ENCODE peak calls at places on chromosomes 12 and 14, in nine cellular contexts. One of them, this sample, is unnamed.

GRCh38 chr12:106994579-106995220 is 7.8 kb upstream of the MTERF2 start:
- DNase-seq in uterus: no peak
- DNase-seq in erythroblast: peak; percentile 7
- DNase-seq in heart left ventricle: no peak
- DNase-seq in A549: peak; percentile 56
- DNase-seq in breast epithelium: no peak
- DNase-seq in body of pancreas: no peak
- DNase-seq in ovary: no peak
- DNase-seq in tibial nerve: no peak
- DNase-seq in this sample: no peak

GRCh38 chr14:20760950-20761349 is 7.3 kb upstream of the EDDM3B start:
- DNase-seq in uterus: no peak
- DNase-seq in erythroblast: no peak
- DNase-seq in heart left ventricle: no peak
- DNase-seq in A549: no peak
- DNase-seq in breast epithelium: peak; percentile 46
- DNase-seq in body of pancreas: no peak
- DNase-seq in ovary: no peak
- DNase-seq in tibial nerve: no peak
- DNase-seq in this sample: no peak

GRCh38 chr14:100696590-100696989 is 30.1 kb upstream of the DLK1 start:
- DNase-seq in uterus: no peak
- DNase-seq in erythroblast: peak; percentile 19
- DNase-seq in heart left ventricle: no peak
- DNase-seq in A549: no peak
- DNase-seq in breast epithelium: no peak
- DNase-seq in body of pancreas: no peak
- DNase-seq in ovary: no peak
- DNase-seq in tibial nerve: no peak
- DNase-seq in this sample: no peak

GRCh38 chr12:117140397-117141096 is 41.3 kb upstream of the TESC start:
- DNase-seq in uterus: no peak
- DNase-seq in erythroblast: no peak
- DNase-seq in heart left ventricle: no peak
- DNase-seq in A549: peak; percentile 95
- DNase-seq in breast epithelium: no peak
- DNase-seq in body of pancreas: peak; percentile 55
- DNase-seq in ovary: no peak
- DNase-seq in tibial nerve: no peak
- DNase-seq in this sample: no peak

GRCh38 chr12:473863-474577 is 14.3 kb downstream of the B4GALNT3 start:
- DNase-seq in uterus: no peak
- DNase-seq in erythroblast: no peak
- DNase-seq in heart left ventricle: no peak
- DNase-seq in A549: no peak
- DNase-seq in breast epithelium: no peak
- DNase-seq in body of pancreas: no peak
- DNase-seq in ovary: no peak
- DNase-seq in tibial nerve: no peak
- DNase-seq in this sample: no peak

GRCh38 chr12:45458854-45459807 is 243.2 kb downstream of the ANO6 start:
- DNase-seq in uterus: no peak
- DNase-seq in erythroblast: no peak
- DNase-seq in heart left ventricle: no peak
- DNase-seq in A549: no peak
- DNase-seq in breast epithelium: no peak
- DNase-seq in body of pancreas: no peak
- DNase-seq in ovary: no peak
- DNase-seq in tibial nerve: no peak
- DNase-seq in this sample: no peak

GRCh38 chr14:60658116-60658515 is 8.8 kb upstream of the SIX1 start:
- DNase-seq in uterus: no peak
- DNase-seq in erythroblast: no peak
- DNase-seq in heart left ventricle: no peak
- DNase-seq in A549: no peak
- DNase-seq in breast epithelium: no peak
- DNase-seq in body of pancreas: no peak
- DNase-seq in ovary: no peak
- DNase-seq in tibial nerve: no peak
- DNase-seq in this sample: no peak

GRCh38 chr14:56796259-56796658 is 14.0 kb downstream of the OTX2 start:
- DNase-seq in uterus: no peak
- DNase-seq in erythroblast: no peak
- DNase-seq in heart left ventricle: no peak
- DNase-seq in A549: no peak
- DNase-seq in breast epithelium: no peak
- DNase-seq in body of pancreas: no peak
- DNase-seq in ovary: no peak
- DNase-seq in tibial nerve: no peak
- DNase-seq in this sample: no peak

GRCh38 chr12:53252349-53252916 is 15.7 kb upstream of the ESPL1 start:
- DNase-seq in uterus: no peak
- DNase-seq in erythroblast: peak; percentile 50
- DNase-seq in heart left ventricle: no peak
- DNase-seq in A549: no peak
- DNase-seq in breast epithelium: peak; percentile 60
- DNase-seq in body of pancreas: peak; percentile 40
- DNase-seq in ovary: peak; percentile 50
- DNase-seq in tibial nerve: no peak
- DNase-seq in this sample: no peak

GRCh38 chr12:14839262-14839661 is 4.1 kb downstream of the ART4 start:
- DNase-seq in uterus: no peak
- DNase-seq in erythroblast: no peak
- DNase-seq in heart left ventricle: no peak
- DNase-seq in A549: no peak
- DNase-seq in breast epithelium: no peak
- DNase-seq in body of pancreas: no peak
- DNase-seq in ovary: no peak
- DNase-seq in tibial nerve: no peak
- DNase-seq in this sample: no peak

GRCh38 chr14:45089813-45090212 is 5.9 kb downstream of the PRPF39 start:
- DNase-seq in uterus: no peak
- DNase-seq in erythroblast: no peak
- DNase-seq in heart left ventricle: no peak
- DNase-seq in A549: no peak
- DNase-seq in breast epithelium: no peak
- DNase-seq in body of pancreas: no peak
- DNase-seq in ovary: no peak
- DNase-seq in tibial nerve: no peak
- DNase-seq in this sample: no peak

GRCh38 chr14:96122496-96122895 is 82.1 kb upstream of the BDKRB2 start:
- DNase-seq in uterus: peak; percentile 39
- DNase-seq in erythroblast: no peak
- DNase-seq in heart left ventricle: no peak
- DNase-seq in A549: peak; percentile 73
- DNase-seq in breast epithelium: no peak
- DNase-seq in body of pancreas: no peak
- DNase-seq in ovary: no peak
- DNase-seq in tibial nerve: no peak
- DNase-seq in this sample: no peak

GRCh38 chr14:99862111-99862510 is 68.9 kb downstream of the EML1 start:
- DNase-seq in uterus: no peak
- DNase-seq in erythroblast: no peak
- DNase-seq in heart left ventricle: no peak
- DNase-seq in A549: no peak
- DNase-seq in breast epithelium: no peak
- DNase-seq in body of pancreas: no peak
- DNase-seq in ovary: no peak
- DNase-seq in tibial nerve: no peak
- DNase-seq in this sample: no peak

GRCh38 chr14:102591944-102592772 is at the start of gene RCOR1:
- DNase-seq in uterus: peak; percentile 97
- DNase-seq in erythroblast: peak; percentile 98
- DNase-seq in heart left ventricle: peak; percentile 99
- DNase-seq in A549: peak; percentile 97
- DNase-seq in breast epithelium: peak; percentile 97
- DNase-seq in body of pancreas: peak; percentile 98
- DNase-seq in ovary: peak; percentile 99
- DNase-seq in tibial nerve: peak; percentile 97
- DNase-seq in this sample: peak; percentile 96

GRCh38 chr14:102591372-102591943 is 991 bp upstream of the RCOR1 start:
- DNase-seq in uterus: peak; percentile 58
- DNase-seq in erythroblast: peak; percentile 63
- DNase-seq in heart left ventricle: peak; percentile 67
- DNase-seq in A549: peak; percentile 40
- DNase-seq in breast epithelium: peak; percentile 27
- DNase-seq in body of pancreas: peak; percentile 43
- DNase-seq in ovary: peak; percentile 78
- DNase-seq in tibial nerve: peak; percentile 38
- DNase-seq in this sample: no peak

GRCh38 chr14:102589761-102590290 is 2.6 kb upstream of the RCOR1 start:
- DNase-seq in uterus: peak; percentile 19
- DNase-seq in erythroblast: no peak
- DNase-seq in heart left ventricle: no peak
- DNase-seq in A549: no peak
- DNase-seq in breast epithelium: no peak
- DNase-seq in body of pancreas: no peak
- DNase-seq in ovary: no peak
- DNase-seq in tibial nerve: no peak
- DNase-seq in this sample: no peak

GRCh38 chr14:102588821-102589220 is 3.6 kb upstream of the RCOR1 start:
- DNase-seq in uterus: no peak
- DNase-seq in erythroblast: no peak
- DNase-seq in heart left ventricle: no peak
- DNase-seq in A549: no peak
- DNase-seq in breast epithelium: no peak
- DNase-seq in body of pancreas: no peak
- DNase-seq in ovary: no peak
- DNase-seq in tibial nerve: no peak
- DNase-seq in this sample: no peak

DNA sequence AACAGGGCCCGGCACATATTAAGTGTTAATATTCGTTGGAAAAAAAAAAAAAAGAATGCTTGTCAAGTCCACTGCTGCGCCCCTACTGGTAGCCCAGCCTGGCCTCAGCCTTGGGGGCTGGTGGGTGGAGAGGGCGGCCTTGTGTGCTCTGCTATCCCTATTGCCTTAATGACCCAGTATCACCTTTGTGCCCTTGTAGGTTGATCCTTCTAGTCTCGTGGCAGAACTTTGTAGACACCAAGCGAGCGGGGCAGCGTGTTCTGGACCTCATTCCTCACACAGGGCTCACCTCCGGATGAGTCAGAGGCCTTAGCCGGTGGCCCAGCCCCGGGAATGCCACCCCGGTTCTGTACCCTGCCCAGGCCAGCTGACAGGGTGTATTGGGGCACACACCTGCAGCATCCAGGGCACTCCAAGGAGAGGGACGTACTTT is 1.8 kb upstream of the RCOR1 start:
- DNase-seq in uterus: peak; percentile 48
- DNase-seq in erythroblast: peak; percentile 78
- DNase-seq in heart left ventricle: no peak
- DNase-seq in A549: peak; percentile 84
- DNase-seq in breast epithelium: no peak
- DNase-seq in body of pancreas: peak; percentile 65
- DNase-seq in ovary: peak; percentile 66
- DNase-seq in tibial nerve: no peak
- DNase-seq in this sample: peak; percentile 61
- TF ChIP-seq POLR2A in uterus: no peak
- TF ChIP-seq POLR2A in erythroblast: no peak
- TF ChIP-seq POLR2A in heart left ventricle: no peak
- TF ChIP-seq POLR2A in A549: peak; percentile 32
- TF ChIP-seq POLR2A in breast epithelium: no peak
- TF ChIP-seq POLR2A in body of pancreas: no peak
- TF ChIP-seq POLR2A in ovary: no peak
- TF ChIP-seq POLR2A in tibial nerve: no peak
- TF ChIP-seq POLR2A in this sample: no peak

GRCh38 chr12:10722905-10723866 is at the start of gene YBX3:
- DNase-seq in uterus: peak; percentile 89
- DNase-seq in erythroblast: peak; percentile 83
- DNase-seq in heart left ventricle: peak; percentile 91
- DNase-seq in A549: peak; percentile 88
- DNase-seq in breast epithelium: peak; percentile 88
- DNase-seq in body of pancreas: peak; percentile 94
- DNase-seq in ovary: peak; percentile 89
- DNase-seq in tibial nerve: peak; percentile 80
- DNase-seq in this sample: peak; percentile 65
- TF ChIP-seq POLR2A in uterus: peak; percentile 70
- TF ChIP-seq POLR2A in erythroblast: no peak
- TF ChIP-seq POLR2A in heart left ventricle: peak; percentile 93
- TF ChIP-seq POLR2A in A549: peak; percentile 89
- TF ChIP-seq POLR2A in breast epithelium: peak; percentile 45
- TF ChIP-seq POLR2A in body of pancreas: peak; percentile 89
- TF ChIP-seq POLR2A in ovary: peak; percentile 68
- TF ChIP-seq POLR2A in tibial nerve: peak; percentile 32
- TF ChIP-seq POLR2A in this sample: peak; percentile 83

DNA sequence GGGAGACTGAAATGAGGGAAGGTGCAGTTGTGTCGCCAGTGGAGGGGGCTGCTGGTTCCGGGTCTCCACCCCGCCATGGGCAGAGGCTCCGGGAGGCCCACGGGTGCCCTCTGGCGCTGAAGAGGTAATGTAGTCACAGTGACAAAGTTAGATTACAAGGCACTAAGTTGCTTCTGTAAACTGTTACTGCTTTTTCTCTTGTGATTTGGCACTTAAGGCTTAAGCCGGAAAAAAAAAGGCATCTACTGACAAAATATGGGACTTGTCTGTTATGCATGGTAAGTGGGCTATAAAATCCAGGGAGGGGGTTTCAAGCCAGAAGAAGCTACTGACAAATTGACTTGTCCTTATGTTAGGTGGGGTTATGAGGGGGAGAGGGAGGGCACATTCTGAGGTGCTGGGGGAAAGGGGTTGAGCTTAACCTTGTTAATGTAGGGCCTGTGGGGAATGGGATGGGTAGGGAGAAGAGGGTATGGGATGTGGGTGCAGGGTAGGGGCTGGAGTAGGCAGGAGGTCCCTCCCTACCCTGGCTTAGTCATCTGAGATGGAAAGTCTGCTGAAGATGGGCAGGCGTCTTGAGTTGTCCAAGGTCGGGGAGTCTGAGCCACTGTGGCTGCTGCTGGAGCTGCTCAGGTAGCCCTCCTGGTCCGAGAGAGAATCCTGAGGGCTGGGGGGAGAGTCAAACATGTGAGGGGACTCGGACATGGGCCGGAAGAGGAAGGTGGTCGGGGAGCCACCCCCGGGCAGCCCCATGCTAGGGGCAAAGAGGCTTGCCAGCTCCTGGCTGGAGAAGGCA is 3.7 kb downstream of the ZFP36L1 start:
- DNase-seq in uterus: peak; percentile 86
- DNase-seq in erythroblast: peak; percentile 85
- DNase-seq in heart left ventricle: peak; percentile 91
- DNase-seq in A549: peak; percentile 89
- DNase-seq in breast epithelium: peak; percentile 78
- DNase-seq in body of pancreas: peak; percentile 90
- DNase-seq in ovary: peak; percentile 82
- DNase-seq in tibial nerve: peak; percentile 71
- DNase-seq in this sample: no peak
- TF ChIP-seq POLR2A in uterus: no peak
- TF ChIP-seq POLR2A in erythroblast: peak; percentile 16
- TF ChIP-seq POLR2A in heart left ventricle: no peak
- TF ChIP-seq POLR2A in A549: no peak
- TF ChIP-seq POLR2A in breast epithelium: no peak
- TF ChIP-seq POLR2A in body of pancreas: peak; percentile 18
- TF ChIP-seq POLR2A in ovary: no peak
- TF ChIP-seq POLR2A in tibial nerve: no peak
- TF ChIP-seq POLR2A in this sample: no peak

DNA sequence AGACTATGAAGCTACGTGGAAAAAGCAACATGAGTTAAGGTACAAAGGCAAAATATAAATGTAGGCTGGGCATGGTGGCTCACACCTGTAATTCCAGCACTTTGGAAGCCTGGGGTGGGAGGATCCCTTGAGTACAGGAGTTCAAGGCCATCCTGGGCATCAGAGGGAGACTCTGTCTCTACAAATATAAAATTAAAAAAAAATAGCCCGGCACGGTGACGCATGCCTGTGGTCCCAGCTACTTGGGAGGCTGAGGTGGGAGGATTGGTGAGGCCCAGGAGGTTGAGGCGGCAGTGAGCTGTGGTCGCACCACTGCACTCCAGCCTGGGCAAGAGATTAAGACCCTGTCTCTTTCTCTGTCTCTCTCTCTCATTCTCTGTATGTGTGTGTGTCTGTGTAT is 4.0 kb upstream of the VPS37B start:
- DNase-seq in uterus: no peak
- DNase-seq in erythroblast: no peak
- DNase-seq in heart left ventricle: no peak
- DNase-seq in A549: no peak
- DNase-seq in breast epithelium: no peak
- DNase-seq in body of pancreas: no peak
- DNase-seq in ovary: no peak
- DNase-seq in tibial nerve: no peak
- DNase-seq in this sample: no peak
- TF ChIP-seq POLR2A in uterus: no peak
- TF ChIP-seq POLR2A in erythroblast: no peak
- TF ChIP-seq POLR2A in heart left ventricle: no peak
- TF ChIP-seq POLR2A in A549: no peak
- TF ChIP-seq POLR2A in breast epithelium: no peak
- TF ChIP-seq POLR2A in body of pancreas: no peak
- TF ChIP-seq POLR2A in ovary: no peak
- TF ChIP-seq POLR2A in tibial nerve: no peak
- TF ChIP-seq POLR2A in this sample: no peak

This sample was measured in H54.